ENCODE peak calls at places on chromosomes 5 and 9, in four cellular contexts. L is HepG2, J is right lobe of liver, W is Peyer's patch. O is an unnamed sample.

GRCh38 chr9:22111871-22112247 is 102.8 kb upstream of the CDKN2B start:
- DNase-seq in L (no peak), W (no peak), J (no peak), O (no peak)

GRCh38 chr9:78210841-78211301 is 25.0 kb upstream of the CEP78 start:
- DNase-seq in J (no peak), W (no peak), L (no peak), O (no peak)

GRCh38 chr5:12999667-13000066 is 944.8 kb downstream of the DNAH5 start:
- DNase-seq in J (no peak), W (no peak), L (no peak), O (no peak)

GRCh38 chr5:122849746-122850145 is 4.3 kb downstream of the SNX24 start:
- DNase-seq in J (no peak), W (no peak), L (no peak), O (no peak)

GRCh38 chr9:110371411-110372013 is 33.8 kb upstream of the TXNDC8 start:
- DNase-seq in L (no peak), J (no peak), W (no peak), O (no peak)

GRCh38 chr5:172361566-172362238 is 78.1 kb upstream of the UBTD2 start:
- DNase-seq in L (no peak), J (no peak), W (no peak), O (peak; percentile 94)

GRCh38 chr9:36080519-36080918 is 43.8 kb downstream of the RECK start:
- DNase-seq in J (no peak), W (no peak), L (no peak), O (no peak)

GRCh38 chr9:91857831-91858669 is 92.0 kb downstream of the ROR2 start:
- DNase-seq in J (no peak), L (no peak), W (no peak), O (no peak)

GRCh38 chr9:98944130-98945074 is 695 bp downstream of the COL15A1 start:
- DNase-seq in L (no peak), W (no peak), J (no peak), O (peak; percentile 79)

GRCh38 chr5:33824516-33825195 is 67.1 kb downstream of the ADAMTS12 start:
- DNase-seq in J (no peak), L (no peak), W (no peak), O (no peak)

GRCh38 chr9:132806723-132807421 is 71.2 kb downstream of the AK8 start:
- DNase-seq in L (no peak), W (no peak), J (no peak), O (no peak)

GRCh38 chr9:77751341-77752091 is 103.4 kb upstream of the GNA14 start:
- DNase-seq in L (peak; percentile 35), W (no peak), J (no peak), O (no peak)

GRCh38 chr5:57863661-57864060 is 381.1 kb upstream of the ACTBL2 start:
- DNase-seq in W (no peak), L (no peak), J (no peak), O (no peak)

GRCh38 chr9:92414566-92414965 is 9.7 kb downstream of the OMD start:
- DNase-seq in J (no peak), L (no peak), W (no peak), O (no peak)

GRCh38 chr5:91538179-91538578 is 155.1 kb upstream of the ARRDC3 start:
- DNase-seq in L (no peak), J (no peak), W (no peak), O (no peak)

GRCh38 chr9:137480686-137481683 is 21.9 kb upstream of the NSMF start:
- DNase-seq in J (peak; percentile 23), L (no peak), W (no peak), O (no peak)

GRCh38 chr5:96434201-96434645 is 1.2 kb upstream of the PCSK1 start:
- DNase-seq in L (peak; percentile 48), W (no peak), J (peak; percentile 63), O (no peak)

GRCh38 chr9:15856591-15856990 is 303.7 kb downstream of the CCDC171 start:
- DNase-seq in W (no peak), L (no peak), J (no peak), O (no peak)

GRCh38 chr9:109817846-109818472 is 38.0 kb downstream of the PALM2AKAP2 start:
- DNase-seq in J (no peak), L (peak; percentile 83), W (no peak), O (peak; percentile 68)

GRCh38 chr5:4068171-4068570 is 472.5 kb downstream of the IRX1 start:
- DNase-seq in W (no peak), J (no peak), L (no peak), O (no peak)

GRCh38 chr5:73745806-73746205 is 119.8 kb downstream of the ARHGEF28 start:
- DNase-seq in L (no peak), W (no peak), J (no peak), O (no peak)

GRCh38 chr5:154868702-154869101 is 10.3 kb downstream of the CNOT8 start:
- DNase-seq in L (no peak), J (no peak), W (no peak), O (no peak)

GRCh38 chr9:27499481-27499880 is 24.6 kb upstream of the IFNK start:
- DNase-seq in L (no peak), J (no peak), W (no peak), O (no peak)

GRCh38 chr5:127311349-127311748 is 20.8 kb downstream of the MEGF10 start:
- DNase-seq in J (no peak), L (no peak), W (no peak), O (no peak)

GRCh38 chr5:131610198-131611063 is 24.6 kb downstream of the RAPGEF6 start:
- DNase-seq in J (no peak), L (peak; percentile 86), W (no peak), O (no peak)

GRCh38 chr5:50853151-50853550 is 186.7 kb downstream of the PARP8 start:
- DNase-seq in L (no peak), J (no peak), W (no peak), O (no peak)

GRCh38 chr5:66642538-66642937 is 46.3 kb downstream of the MAST4 start:
- DNase-seq in J (no peak), L (no peak), W (no peak), O (no peak)

GRCh38 chr5:140547508-140548299 is at the start of gene EIF4EBP3:
- DNase-seq in L (peak; percentile 94), W (peak; percentile 99), J (peak; percentile 98), O (peak; percentile 99)

GRCh38 chr5:106876665-106877194 is 794.0 kb downstream of the EFNA5 start:
- DNase-seq in J (no peak), L (peak; percentile 41), W (no peak), O (no peak)

GRCh38 chr5:115847290-115847689 is 5.6 kb downstream of the AP3S1 start:
- DNase-seq in J (no peak), L (no peak), W (no peak), O (no peak)

GRCh38 chr5:74864823-74865222 is 1.4 kb downstream of the FAM169A start:
- DNase-seq in J (no peak), W (no peak), L (peak; percentile 56), O (no peak)

GRCh38 chr5:157761690-157762611 is 18.4 kb downstream of the LSM11 start:
- DNase-seq in J (no peak), L (peak; percentile 60), W (no peak), O (no peak)

GRCh38 chr5:34915856-34916192 is 313 bp downstream of the BRIX1 start:
- DNase-seq in W (no peak), J (no peak), L (no peak), O (no peak)

GRCh38 chr9:79581794-79582193 is 10.0 kb downstream of the TLE4 start:
- DNase-seq in W (no peak), L (peak; percentile 41), J (no peak), O (no peak)

GRCh38 chr5:53480474-53481353 is at the start of gene FST:
- DNase-seq in W (no peak), L (no peak), J (peak; percentile 46), O (peak; percentile 63)

GRCh38 chr5:95664204-95664786 is 17.7 kb downstream of the RFESD start:
- DNase-seq in L (peak; percentile 25), J (no peak), W (no peak), O (no peak)

GRCh38 chr9:115138151-115138550 is 20.2 kb upstream of the TNC start:
- DNase-seq in W (no peak), L (no peak), J (no peak), O (no peak)

GRCh38 chr5:116448869-116449453 is 125.7 kb downstream of the SEMA6A start:
- DNase-seq in L (no peak), W (no peak), J (no peak), O (no peak)

GRCh38 chr5:150400327-150401075 is 12.2 kb downstream of the CD74 start:
- DNase-seq in L (no peak), W (peak; percentile 41), J (peak; percentile 2), O (no peak)
- TF ChIP-seq POLR2A in L (no peak), W (no peak), J (no peak), O (no peak)

DNA sequence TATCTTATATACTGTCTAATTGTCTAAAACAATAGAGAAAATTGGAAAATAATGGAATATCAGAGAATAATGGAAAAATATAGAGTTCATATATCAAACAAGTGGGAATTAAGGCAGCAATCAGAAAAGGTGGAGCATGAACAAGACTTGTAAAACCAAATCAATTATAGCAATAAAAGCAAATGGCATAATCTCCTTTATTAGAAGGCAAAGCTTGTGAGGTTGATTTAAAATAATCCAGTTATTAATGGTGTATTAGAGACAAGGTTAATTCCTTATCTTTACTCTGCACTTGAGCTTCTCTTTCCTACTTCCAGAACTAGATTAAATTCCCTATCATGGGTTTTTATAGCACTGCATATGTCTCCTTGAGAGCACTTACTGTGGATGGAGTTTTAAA is 64.1 kb downstream of the AMBP start:
- DNase-seq in J (no peak), L (no peak), W (no peak), O (no peak)
- H3K36me3 ChIP-seq in J (peaks cover 3% of the 10 kb centered on the region), L (no peaks in the 10 kb centered on the region), W (no peaks in the 10 kb centered on the region), O (peaks cover 34% of the 10 kb centered on the region)

DNA sequence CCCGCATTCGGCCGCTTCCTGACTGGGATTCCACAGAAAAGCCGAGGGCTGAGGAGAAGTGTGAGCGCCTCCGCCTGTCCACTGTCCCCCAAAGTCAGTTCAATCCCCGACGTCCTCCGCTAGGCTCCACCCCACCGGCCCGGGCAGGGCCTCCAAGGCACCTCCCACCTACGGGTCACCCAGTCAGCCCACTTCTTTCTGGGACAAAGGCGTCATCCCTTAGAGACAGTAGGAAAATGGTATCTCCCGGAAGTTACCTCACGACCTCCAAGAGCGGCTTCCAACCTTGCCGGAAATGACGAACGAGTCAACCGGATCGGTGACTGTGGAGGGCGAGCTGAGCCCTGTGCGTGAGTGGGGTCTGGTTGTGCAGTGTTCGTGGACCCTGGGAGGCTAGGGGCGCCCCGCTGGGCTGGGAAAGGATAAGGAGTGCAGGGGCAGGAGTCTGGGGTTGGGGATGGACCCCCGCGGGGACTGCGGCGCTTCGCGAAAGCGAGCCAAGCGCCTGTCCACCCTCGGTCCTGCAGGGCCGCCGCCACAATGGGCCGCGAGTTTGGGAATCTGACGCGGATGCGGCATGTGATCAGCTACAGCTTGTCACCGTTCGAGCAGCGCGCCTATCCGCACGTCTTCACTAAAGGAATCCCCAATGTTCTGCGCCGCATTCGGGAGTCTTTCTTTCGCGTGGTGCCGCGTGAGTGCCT is at the start of the genes GDF9 and UQCRQ:
- DNase-seq in L (peak; percentile 100), W (peak; percentile 96), J (peak; percentile 96), O (peak; percentile 97)
- TF ChIP-seq CTCF in L (peak; percentile 95), W (no peak), J (peak; percentile 46), O (no peak)

GRCh38 chr9:20683351-20684034 is 566 bp upstream of the FOCAD start:
- DNase-seq in L (peak; percentile 25), J (peak; percentile 42), W (no peak), O (peak; percentile 88)

GRCh38 chr9:20684865-20685696 is 1.0 kb downstream of the FOCAD start:
- DNase-seq in L (no peak), W (no peak), J (no peak), O (no peak)

GRCh38 chr9:20681467-20681866 is 2.6 kb upstream of the FOCAD start:
- DNase-seq in J (no peak), L (no peak), W (no peak), O (no peak)

GRCh38 chr9:20685769-20686168 is 1.7 kb downstream of the FOCAD start:
- DNase-seq in L (no peak), W (no peak), J (no peak), O (no peak)

GRCh38 chr9:20684035-20684864 is at the start of gene FOCAD:
- DNase-seq in L (peak; percentile 89), J (peak; percentile 98), W (peak; percentile 97), O (peak; percentile 95)
- TF ChIP-seq POLR2A in L (peak; percentile 98), J (peak; percentile 100), W (peak; percentile 96), O (peak; percentile 77)